ENCODE peak calls at places on chromosomes 1 and 21, in four cellular contexts. One of them, this sample, is unnamed.

GRCh38 chr21:27275294-27275927 is 308.5 kb upstream of the ADAMTS5 start:
- DNase-seq in H1: no peak
- DNase-seq in GM12892: no peak
- DNase-seq in HepG2: no peak
- DNase-seq in this sample: no peak

GRCh38 chr1:3976821-3977220 is 76.7 kb upstream of the C1orf174 start:
- DNase-seq in H1: no peak
- DNase-seq in GM12892: no peak
- DNase-seq in HepG2: no peak
- DNase-seq in this sample: no peak

GRCh38 chr1:66563094-66563800 is 29.3 kb downstream of the SGIP1 start:
- DNase-seq in H1: no peak
- DNase-seq in GM12892: no peak
- DNase-seq in HepG2: peak; percentile 14
- DNase-seq in this sample: no peak

GRCh38 chr1:227947678-227948492 is at the start of gene WNT9A:
- DNase-seq in H1: peak; percentile 78
- DNase-seq in GM12892: peak; percentile 55
- DNase-seq in HepG2: no peak
- DNase-seq in this sample: peak; percentile 72

GRCh38 chr1:160758525-160758924 is 19.5 kb downstream of the SLAMF7 start:
- DNase-seq in H1: no peak
- DNase-seq in GM12892: no peak
- DNase-seq in HepG2: no peak
- DNase-seq in this sample: no peak

GRCh38 chr1:237799762-237800474 is 90.8 kb downstream of the ZP4 start:
- DNase-seq in H1: peak; percentile 82
- DNase-seq in GM12892: peak; percentile 23
- DNase-seq in HepG2: peak; percentile 43
- DNase-seq in this sample: peak; percentile 34

GRCh38 chr21:26659181-26659580 is 86.1 kb upstream of the CYYR1 start:
- DNase-seq in H1: no peak
- DNase-seq in GM12892: no peak
- DNase-seq in HepG2: no peak
- DNase-seq in this sample: no peak

GRCh38 chr1:236938745-236939144 is 65.5 kb downstream of the MT1HL1 start:
- DNase-seq in H1: no peak
- DNase-seq in GM12892: no peak
- DNase-seq in HepG2: no peak
- DNase-seq in this sample: no peak

GRCh38 chr1:243483084-243483845 is 227.4 kb downstream of the SDCCAG8 start:
- DNase-seq in H1: peak; percentile 69
- DNase-seq in GM12892: no peak
- DNase-seq in HepG2: no peak
- DNase-seq in this sample: no peak

GRCh38 chr21:29664615-29665014 is 275.2 kb downstream of the GRIK1 start:
- DNase-seq in H1: no peak
- DNase-seq in GM12892: no peak
- DNase-seq in HepG2: no peak
- DNase-seq in this sample: no peak

GRCh38 chr1:30682396-30683275 is 40.7 kb downstream of the MATN1 start:
- DNase-seq in H1: no peak
- DNase-seq in GM12892: no peak
- DNase-seq in HepG2: no peak
- DNase-seq in this sample: no peak

GRCh38 chr1:7229696-7230095 is 444.4 kb downstream of the CAMTA1 start:
- DNase-seq in H1: no peak
- DNase-seq in GM12892: no peak
- DNase-seq in HepG2: no peak
- DNase-seq in this sample: no peak

GRCh38 chr21:15174923-15175322 is 110.1 kb upstream of the NRIP1 start:
- DNase-seq in H1: no peak
- DNase-seq in GM12892: no peak
- DNase-seq in HepG2: no peak
- DNase-seq in this sample: no peak

GRCh38 chr1:45545019-45545493 is 5.6 kb upstream of the AKR1A1 start:
- DNase-seq in H1: no peak
- DNase-seq in GM12892: no peak
- DNase-seq in HepG2: no peak
- DNase-seq in this sample: no peak

GRCh38 chr1:41483960-41484844 is at the start of gene EDN2:
- DNase-seq in H1: no peak
- DNase-seq in GM12892: no peak
- DNase-seq in HepG2: no peak
- DNase-seq in this sample: no peak

GRCh38 chr1:157948547-157949152 is 44.8 kb upstream of the KIRREL1 start:
- DNase-seq in H1: no peak
- DNase-seq in GM12892: no peak
- DNase-seq in HepG2: peak; percentile 13
- DNase-seq in this sample: no peak

GRCh38 chr21:17003221-17003620 is 509.6 kb upstream of the CXADR start:
- DNase-seq in H1: no peak
- DNase-seq in GM12892: no peak
- DNase-seq in HepG2: no peak
- DNase-seq in this sample: no peak

GRCh38 chr1:27972141-27972540 is 12.4 kb downstream of the XKR8 start:
- DNase-seq in H1: no peak
- DNase-seq in GM12892: no peak
- DNase-seq in HepG2: no peak
- DNase-seq in this sample: no peak

GRCh38 chr1:3053986-3054385 is 15.0 kb upstream of the PRDM16 start:
- DNase-seq in H1: no peak
- DNase-seq in GM12892: no peak
- DNase-seq in HepG2: no peak
- DNase-seq in this sample: no peak

GRCh38 chr1:159942700-159943640 is 2.4 kb downstream of the IGSF9 start:
- DNase-seq in H1: no peak
- DNase-seq in GM12892: no peak
- DNase-seq in HepG2: no peak
- DNase-seq in this sample: no peak

GRCh38 chr1:62381831-62382505 is 54.9 kb upstream of the USP1 start:
- DNase-seq in H1: no peak
- DNase-seq in GM12892: no peak
- DNase-seq in HepG2: no peak
- DNase-seq in this sample: no peak

GRCh38 chr1:39896909-39897685 is 4.6 kb downstream of the MYCL start:
- DNase-seq in H1: no peak
- DNase-seq in GM12892: no peak
- DNase-seq in HepG2: no peak
- DNase-seq in this sample: no peak

GRCh38 chr1:112267929-112268328 is 128.1 kb upstream of the CTTNBP2NL start:
- DNase-seq in H1: no peak
- DNase-seq in GM12892: no peak
- DNase-seq in HepG2: no peak
- DNase-seq in this sample: no peak

GRCh38 chr21:23021481-23021880 is 2023.3 kb downstream of the NCAM2 start:
- DNase-seq in H1: no peak
- DNase-seq in GM12892: no peak
- DNase-seq in HepG2: no peak
- DNase-seq in this sample: no peak

GRCh38 chr1:203656796-203657620 is 30.4 kb downstream of the ATP2B4 start:
- DNase-seq in H1: no peak
- DNase-seq in GM12892: no peak
- DNase-seq in HepG2: no peak
- DNase-seq in this sample: no peak

GRCh38 chr1:32883338-32883737 is 3.0 kb upstream of the HPCA start:
- DNase-seq in H1: no peak
- DNase-seq in GM12892: no peak
- DNase-seq in HepG2: no peak
- DNase-seq in this sample: no peak

GRCh38 chr1:157138220-157139124 is at the start of gene ETV3:
- DNase-seq in H1: peak; percentile 89
- DNase-seq in GM12892: peak; percentile 85
- DNase-seq in HepG2: peak; percentile 83
- DNase-seq in this sample: peak; percentile 90

GRCh38 chr1:27499142-27499541 is 9.2 kb upstream of the WASF2 start:
- DNase-seq in H1: no peak
- DNase-seq in GM12892: no peak
- DNase-seq in HepG2: no peak
- DNase-seq in this sample: no peak

GRCh38 chr1:241639653-241640148 is 468 bp downstream of the CHML start:
- DNase-seq in H1: peak; percentile 69
- DNase-seq in GM12892: peak; percentile 43
- DNase-seq in HepG2: peak; percentile 38
- DNase-seq in this sample: peak; percentile 46

GRCh38 chr1:107877092-107877491 is 87.9 kb downstream of the VAV3 start:
- DNase-seq in H1: no peak
- DNase-seq in GM12892: no peak
- DNase-seq in HepG2: no peak
- DNase-seq in this sample: no peak

GRCh38 chr1:161260939-161261858 is 2.7 kb downstream of the PCP4L1 start:
- DNase-seq in H1: no peak
- DNase-seq in GM12892: no peak
- DNase-seq in HepG2: no peak
- DNase-seq in this sample: peak; percentile 33

GRCh38 chr1:227124461-227124860 is 184.4 kb downstream of the COQ8A start:
- DNase-seq in H1: no peak
- DNase-seq in GM12892: no peak
- DNase-seq in HepG2: no peak
- DNase-seq in this sample: no peak

GRCh38 chr1:33180226-33181037 is 1.4 kb downstream of the TRIM62 start:
- DNase-seq in H1: peak; percentile 83
- DNase-seq in GM12892: peak; percentile 96
- DNase-seq in HepG2: peak; percentile 75
- DNase-seq in this sample: peak; percentile 96

DNA sequence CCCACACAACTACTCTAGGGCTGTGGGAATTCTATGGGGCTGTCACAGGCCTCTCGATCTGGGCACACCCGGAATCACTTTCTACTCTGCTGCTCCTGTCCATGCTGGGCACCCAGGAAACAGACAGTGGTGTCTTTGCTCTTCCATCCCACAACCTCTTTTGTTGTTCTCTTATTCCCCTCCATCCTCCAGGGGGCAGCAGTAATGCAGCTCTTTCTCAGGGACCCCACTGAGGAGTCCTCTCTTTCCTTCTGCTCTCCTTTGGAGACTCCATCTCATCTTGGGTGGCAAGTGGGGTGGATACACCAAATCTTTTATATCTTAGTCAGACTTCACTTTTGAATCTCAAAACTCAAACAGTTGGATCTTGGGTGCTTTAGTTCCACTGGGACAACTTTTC is 206.3 kb downstream of the HS2ST1 start:
- DNase-seq in H1: no peak
- DNase-seq in GM12892: no peak
- DNase-seq in HepG2: no peak
- DNase-seq in this sample: no peak
- TF ChIP-seq TAF1 in H1: no peak
- TF ChIP-seq TAF1 in GM12892: no peak
- TF ChIP-seq TAF1 in HepG2: no peak
- TF ChIP-seq TAF1 in this sample: no peak

GRCh38 chr1:11960276-11960675 is 20.0 kb upstream of the MFN2 start:
- DNase-seq in H1: no peak
- DNase-seq in GM12892: no peak
- DNase-seq in HepG2: no peak
- DNase-seq in this sample: no peak

GRCh38 chr1:11955221-11955620 is 20.7 kb downstream of the PLOD1 start:
- DNase-seq in H1: no peak
- DNase-seq in GM12892: no peak
- DNase-seq in HepG2: no peak
- DNase-seq in this sample: no peak

GRCh38 chr1:11960710-11961109 is 19.5 kb upstream of the MFN2 start:
- DNase-seq in H1: no peak
- DNase-seq in GM12892: no peak
- DNase-seq in HepG2: no peak
- DNase-seq in this sample: no peak

GRCh38 chr1:11961230-11961629 is 19.0 kb upstream of the MFN2 start:
- DNase-seq in H1: no peak
- DNase-seq in GM12892: no peak
- DNase-seq in HepG2: peak; percentile 42
- DNase-seq in this sample: no peak

GRCh38 chr1:11957891-11958290 is 22.4 kb upstream of the MFN2 start:
- DNase-seq in H1: no peak
- DNase-seq in GM12892: no peak
- DNase-seq in HepG2: no peak
- DNase-seq in this sample: no peak
- TF ChIP-seq TAF1 in H1: no peak
- TF ChIP-seq TAF1 in GM12892: no peak
- TF ChIP-seq TAF1 in HepG2: no peak
- TF ChIP-seq TAF1 in this sample: no peak

DNA sequence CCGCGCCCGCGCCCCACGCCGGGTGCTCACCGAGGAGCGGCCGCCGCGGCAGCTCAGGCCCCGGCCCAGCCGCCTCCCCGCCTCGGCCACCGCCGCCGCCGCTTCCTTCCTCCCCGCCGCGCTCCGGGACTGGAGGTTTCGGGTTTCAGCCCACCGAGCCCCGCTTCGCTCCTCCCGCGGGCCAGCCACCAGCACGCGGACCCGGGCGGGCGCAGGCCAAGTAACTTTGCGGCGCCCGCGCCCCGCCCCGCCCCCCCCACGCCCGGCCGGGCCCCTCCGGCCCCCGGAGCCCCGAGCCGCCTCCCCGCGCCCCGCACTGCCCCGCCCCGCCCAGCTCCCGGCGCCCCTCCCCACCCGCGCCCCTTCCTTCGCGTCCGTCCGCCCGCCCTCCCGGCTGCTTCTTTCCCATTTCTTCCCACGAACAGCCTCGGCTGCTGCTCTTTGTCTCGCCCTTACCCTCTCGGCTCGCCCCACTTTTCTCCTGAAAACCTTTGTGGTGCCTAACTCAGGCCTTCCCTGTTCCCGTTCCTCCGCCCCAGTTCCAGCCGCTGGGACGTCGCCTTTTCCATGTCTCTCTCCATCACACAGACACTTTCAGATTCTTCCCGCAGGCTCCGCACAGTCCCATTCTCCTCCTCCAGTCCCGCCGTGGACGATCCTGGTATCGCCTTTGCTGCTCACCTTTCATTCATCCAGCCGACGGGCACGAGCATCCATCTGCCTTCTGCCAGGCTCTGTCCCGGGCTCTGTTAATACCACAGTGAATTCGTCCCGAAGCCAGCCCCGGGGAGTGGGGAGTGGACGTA is at the start of gene GPR161:
- DNase-seq in H1: peak; percentile 85
- DNase-seq in GM12892: peak; percentile 23
- DNase-seq in HepG2: no peak
- DNase-seq in this sample: peak; percentile 35
- TF ChIP-seq TAF1 in H1: peak; percentile 8
- TF ChIP-seq TAF1 in GM12892: no peak
- TF ChIP-seq TAF1 in HepG2: no peak
- TF ChIP-seq TAF1 in this sample: no peak

DNA sequence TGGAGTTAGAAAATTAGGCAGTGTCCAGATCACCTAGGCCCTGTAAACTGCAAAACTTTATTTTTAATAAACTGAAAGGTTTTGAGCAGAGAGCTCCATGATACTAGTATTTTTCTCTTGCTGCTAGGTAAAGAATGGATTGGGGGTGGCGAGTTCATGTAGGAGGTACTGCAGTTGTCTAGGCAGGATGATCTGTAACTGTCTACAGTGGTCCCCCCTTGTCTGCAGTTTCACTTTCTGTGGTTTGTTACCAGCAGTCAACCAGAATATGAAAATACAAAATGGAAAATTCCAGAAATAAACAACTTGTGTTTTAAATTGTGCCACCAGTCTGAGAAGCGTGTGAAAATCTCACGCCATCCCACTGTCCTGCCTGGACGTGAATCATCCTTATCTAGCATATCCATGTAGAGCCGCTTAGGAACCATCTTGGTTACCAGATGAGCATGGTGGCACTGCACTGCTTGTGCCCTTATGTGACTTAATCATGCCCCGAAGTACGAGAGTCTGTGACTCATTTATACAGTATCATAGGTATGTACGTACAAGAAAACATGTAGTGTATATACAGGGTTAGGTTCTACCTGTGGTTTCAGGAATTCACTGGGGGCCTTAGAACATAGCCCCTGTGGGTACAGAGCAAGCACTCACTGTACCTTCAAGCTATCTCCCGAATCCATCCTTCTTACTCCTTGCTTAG is 94.2 kb downstream of the AHCTF1 start:
- DNase-seq in H1: no peak
- DNase-seq in GM12892: no peak
- DNase-seq in HepG2: no peak
- DNase-seq in this sample: no peak
- TF ChIP-seq TAF1 in H1: no peak
- TF ChIP-seq TAF1 in GM12892: no peak
- TF ChIP-seq TAF1 in HepG2: no peak
- TF ChIP-seq TAF1 in this sample: no peak

This sample was measured in GM12891.